ENCODE peak calls at places on chromosome 18, in six cellular contexts. U is thoracic aorta, L is testis, G is AG04449, H is fibroblast of pulmonary artery, A is tibial artery. I is an unnamed sample.

GRCh38 chr18:49898421-49898820 is 85.1 kb upstream of the ACAA2 start:
- DNase-seq in U (no peak), L (peak), G (peak), H (peak), A (no peak), I (peak)

GRCh38 chr18:24942144-24942543 is 409.8 kb downstream of the ZNF521 start:
- DNase-seq in U (no peak), L (no peak), G (no peak), H (no peak), A (no peak), I (no peak)

GRCh38 chr18:24014986-24015896 is 687 bp downstream of the TTC39C start:
- DNase-seq in U (no peak), L (peak), G (no peak), H (peak), A (peak), I (peak)

GRCh38 chr18:11304900-11305299 is 155.5 kb upstream of the PIEZO2 start:
- DNase-seq in U (no peak), L (no peak), G (no peak), H (no peak), A (no peak), I (no peak)

GRCh38 chr18:25370391-25370790 is 18.4 kb upstream of the ZNF521 start:
- DNase-seq in U (no peak), L (no peak), G (no peak), H (no peak), A (no peak), I (no peak)

GRCh38 chr18:25630682-25631081 is 278.7 kb upstream of the ZNF521 start:
- DNase-seq in U (no peak), L (no peak), G (no peak), H (no peak), A (no peak), I (no peak)

GRCh38 chr18:75818336-75818735 is 390.8 kb upstream of the SMIM21 start:
- DNase-seq in U (no peak), L (no peak), G (no peak), H (no peak), A (no peak), I (no peak)

GRCh38 chr18:12006488-12006840 is 25.2 kb downstream of the IMPA2 start:
- DNase-seq in U (no peak), L (no peak), G (no peak), H (no peak), A (no peak), I (no peak)

GRCh38 chr18:58302811-58303210 is 258.8 kb downstream of the NEDD4L start:
- DNase-seq in U (no peak), L (no peak), G (no peak), H (no peak), A (no peak), I (no peak)

GRCh38 chr18:74251297-74252031 is 40.3 kb downstream of the CYB5A start:
- DNase-seq in U (no peak), L (no peak), G (no peak), H (peak), A (no peak), I (peak)

GRCh38 chr18:34153711-34154110 is 71.0 kb downstream of the NOL4 start:
- DNase-seq in U (no peak), L (no peak), G (no peak), H (peak), A (no peak), I (no peak)

GRCh38 chr18:28439870-28440269 is 262.9 kb upstream of the CDH2 start:
- DNase-seq in U (no peak), L (no peak), G (no peak), H (peak), A (no peak), I (no peak)

GRCh38 chr18:39205565-39205964 is 1640.0 kb upstream of the CELF4 start:
- DNase-seq in U (no peak), L (no peak), G (no peak), H (no peak), A (no peak), I (peak)

GRCh38 chr18:58216071-58216471 is 172.0 kb downstream of the NEDD4L start:
- DNase-seq in U (no peak), L (peak), G (no peak), H (no peak), A (no peak), I (no peak)

GRCh38 chr18:38174594-38174993 is 609.0 kb upstream of the CELF4 start:
- DNase-seq in U (no peak), L (no peak), G (no peak), H (no peak), A (no peak), I (no peak)

GRCh38 chr18:29188760-29189159 is 1011.8 kb upstream of the CDH2 start:
- DNase-seq in U (no peak), L (no peak), G (no peak), H (no peak), A (no peak), I (no peak)

GRCh38 chr18:7059276-7059675 is 58.3 kb downstream of the LAMA1 start:
- DNase-seq in U (no peak), L (no peak), G (no peak), H (no peak), A (no peak), I (no peak)

GRCh38 chr18:55321268-55322175 is 266.5 kb downstream of the TCF4 start:
- DNase-seq in U (peak), L (peak), G (no peak), H (peak), A (peak), I (peak)

GRCh38 chr18:36808681-36809080 is 20.1 kb downstream of the TPGS2 start:
- DNase-seq in U (no peak), L (no peak), G (peak), H (peak), A (no peak), I (peak)

GRCh38 chr18:64134044-64134757 is 14.7 kb downstream of the LINC00305 start:
- DNase-seq in U (no peak), L (no peak), G (no peak), H (no peak), A (no peak), I (no peak)

GRCh38 chr18:32049393-32050161 is 31.0 kb downstream of the RNF125 start:
- DNase-seq in U (no peak), L (no peak), G (no peak), H (no peak), A (peak), I (no peak)

GRCh38 chr18:2656237-2657042 is 914 bp downstream of the SMCHD1 start:
- DNase-seq in U (no peak), L (peak), G (no peak), H (peak), A (peak), I (no peak)

GRCh38 chr18:22342625-22343024 is 75.1 kb downstream of the CTAGE1 start:
- DNase-seq in U (no peak), L (no peak), G (no peak), H (peak), A (no peak), I (no peak)

GRCh38 chr18:73980289-73980979 is 167.2 kb downstream of the FBXO15 start:
- DNase-seq in U (no peak), L (peak), G (no peak), H (peak), A (no peak), I (no peak)

GRCh38 chr18:52236134-52236533 is 103.9 kb upstream of the DCC start:
- DNase-seq in U (no peak), L (no peak), G (peak), H (peak), A (no peak), I (no peak)

GRCh38 chr18:79916546-79917350 is 34.7 kb downstream of the SLC66A2 start:
- DNase-seq in U (no peak), L (peak), G (no peak), H (no peak), A (peak), I (no peak)

GRCh38 chr18:43596106-43596712 is 318.9 kb upstream of the SYT4 start:
- DNase-seq in U (no peak), L (no peak), G (no peak), H (peak), A (no peak), I (no peak)

GRCh38 chr18:65363911-65364632 is 386.7 kb upstream of the CDH7 start:
- DNase-seq in U (no peak), L (no peak), G (no peak), H (no peak), A (no peak), I (no peak)

GRCh38 chr18:73249030-73249429 is 381.2 kb upstream of the NETO1 start:
- DNase-seq in U (no peak), L (no peak), G (no peak), H (no peak), A (no peak), I (no peak)

GRCh38 chr18:62788111-62788510 is 72.8 kb downstream of the PHLPP1 start:
- DNase-seq in U (no peak), L (no peak), G (no peak), H (no peak), A (no peak), I (no peak)
- H3K4me3 ChIP-seq in U (no peak), L (no peak), G (no peak), H (no peak), A (no peak), I (no peak)

GRCh38 chr18:45739268-45739667 is 15.3 kb downstream of the SLC14A1 start:
- DNase-seq in U (no peak), L (no peak), G (no peak), H (no peak), A (no peak), I (no peak)
- H3K4me3 ChIP-seq in U (no peak), L (no peak), G (no peak), H (no peak), A (no peak), I (no peak)

GRCh38 chr18:46297124-46297523 is 192.9 kb downstream of the HAUS1 start:
- DNase-seq in U (no peak), L (no peak), G (no peak), H (no peak), A (no peak), I (no peak)

GRCh38 chr18:46296656-46297055 is 192.5 kb downstream of the HAUS1 start:
- DNase-seq in U (no peak), L (no peak), G (no peak), H (no peak), A (no peak), I (no peak)

GRCh38 chr18:46297621-46298020 is 193.4 kb downstream of the HAUS1 start:
- DNase-seq in U (no peak), L (no peak), G (no peak), H (no peak), A (no peak), I (no peak)

GRCh38 chr18:46299465-46300004 is 195.3 kb downstream of the HAUS1 start:
- DNase-seq in U (no peak), L (no peak), G (no peak), H (no peak), A (no peak), I (no peak)

GRCh38 chr18:46298511-46298910 is 194.3 kb downstream of the HAUS1 start:
- DNase-seq in U (no peak), L (no peak), G (no peak), H (no peak), A (peak), I (no peak)
- H3K4me3 ChIP-seq in U (no peak), L (no peak), G (no peak), H (no peak), A (no peak), I (no peak)

DNA sequence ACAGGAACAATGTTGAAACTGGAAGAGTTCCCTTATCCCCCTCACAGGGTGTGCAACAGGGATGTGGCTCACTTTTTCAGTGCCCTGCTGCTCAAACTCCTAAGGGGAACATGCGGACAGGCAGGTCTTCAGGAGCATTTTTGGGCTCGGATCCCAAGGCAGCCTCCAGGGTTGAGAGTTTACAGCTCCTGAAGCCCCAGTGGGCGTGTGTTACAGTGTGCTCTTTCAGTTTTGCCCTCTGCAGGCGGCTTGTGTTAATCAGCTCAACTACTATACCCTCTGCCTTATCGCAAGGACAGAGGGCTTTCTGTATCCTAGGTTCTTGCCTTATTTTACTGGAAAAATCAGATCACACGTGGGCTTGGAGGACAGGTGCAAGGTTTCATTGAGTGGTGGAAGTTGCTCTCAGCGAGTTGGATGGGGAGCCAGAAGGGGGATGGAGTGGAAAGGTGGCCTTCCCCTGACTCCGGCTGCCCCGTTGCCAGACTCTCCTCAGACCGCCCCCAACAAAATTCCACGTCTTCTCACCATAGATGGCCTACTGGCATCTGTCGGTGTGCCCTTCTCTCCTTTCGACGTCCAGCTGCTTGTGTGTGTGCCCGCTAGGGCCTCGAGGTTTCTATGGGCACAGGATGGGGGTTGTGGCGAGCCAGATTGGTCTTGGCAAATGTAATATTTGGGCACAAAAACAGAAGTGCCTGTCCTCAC is 541.9 kb downstream of the TMX3 start:
- DNase-seq in U (no peak), L (no peak), G (no peak), H (no peak), A (no peak), I (no peak)
- H3K4me3 ChIP-seq in U (no peak), L (no peak), G (no peak), H (no peak), A (no peak), I (no peak)

GRCh38 chr18:9139400-9140039 is 2.9 kb downstream of the ANKRD12 start:
- DNase-seq in U (no peak), L (no peak), G (no peak), H (no peak), A (no peak), I (no peak)
- H3K4me3 ChIP-seq in U (peak), L (no peak), G (no peak), H (no peak), A (peak), I (no peak)

DNA sequence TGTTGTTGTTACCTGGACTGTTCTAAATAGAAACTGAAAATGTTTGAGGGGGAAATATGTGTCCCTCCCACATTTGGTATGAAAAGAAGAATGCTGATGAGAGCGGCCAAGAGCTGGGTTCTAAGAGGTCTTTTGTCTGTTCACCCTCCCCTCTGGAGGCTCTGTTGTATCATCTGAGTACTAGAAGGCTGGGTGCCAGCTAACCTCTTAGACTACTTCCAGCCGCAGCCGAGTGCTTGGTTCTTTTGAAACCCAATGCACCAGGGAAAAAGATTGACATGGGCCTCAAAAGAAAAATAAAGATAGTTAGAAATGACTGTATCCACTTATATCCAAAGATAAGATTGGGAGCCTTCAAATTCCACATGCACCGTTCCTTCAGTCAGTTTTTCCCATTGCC is 255.9 kb downstream of the TXNL1 start:
- DNase-seq in U (no peak), L (peak), G (no peak), H (peak), A (no peak), I (no peak)
- H3K4me3 ChIP-seq in U (no peak), L (no peak), G (no peak), H (no peak), A (no peak), I (no peak)

DNA sequence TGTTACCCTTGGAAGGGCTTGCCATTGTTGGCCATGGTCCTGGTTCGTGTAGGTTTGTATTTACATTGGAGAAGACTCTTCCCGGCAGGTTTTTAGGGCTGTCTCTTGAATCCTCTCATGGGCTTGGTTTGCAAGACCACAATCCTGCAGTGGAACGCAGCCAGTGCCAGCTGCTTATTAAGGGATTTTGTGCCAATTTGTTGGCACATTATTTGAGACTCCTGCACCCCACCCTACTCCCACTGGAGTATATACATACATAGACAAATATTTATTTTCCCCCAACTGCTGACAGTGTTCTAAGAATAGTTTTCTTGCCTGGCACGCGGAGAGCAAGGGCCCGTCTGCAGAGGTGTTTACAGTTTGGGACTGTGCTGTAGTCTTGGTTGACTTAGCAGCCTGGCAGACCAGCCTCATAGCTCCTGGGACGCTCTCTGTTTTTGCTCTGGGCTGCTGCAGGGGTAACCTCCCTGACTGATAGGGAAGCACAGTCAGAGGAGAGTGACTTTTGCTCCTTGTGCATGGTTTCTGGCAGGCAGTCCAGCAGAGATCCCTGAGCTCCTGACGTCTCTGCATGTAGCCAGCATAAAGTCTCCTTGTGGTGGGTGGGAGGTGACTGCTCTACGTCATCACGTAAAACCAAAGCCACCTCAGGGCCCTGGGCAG is 1.9 kb downstream of the LDLRAD4 start:
- DNase-seq in U (no peak), L (no peak), G (no peak), H (no peak), A (peak), I (no peak)
- H3K4me3 ChIP-seq in U (peak), L (no peak), G (no peak), H (no peak), A (peak), I (no peak)

GRCh38 chr18:10099539-10100140 is 185.8 kb downstream of the VAPA start:
- DNase-seq in U (no peak), L (no peak), G (no peak), H (no peak), A (no peak), I (no peak)

GRCh38 chr18:10100236-10100635 is 186.4 kb downstream of the VAPA start:
- DNase-seq in U (no peak), L (no peak), G (no peak), H (no peak), A (no peak), I (no peak)

GRCh38 chr18:10101293-10101701 is 187.5 kb downstream of the VAPA start:
- DNase-seq in U (no peak), L (peak), G (no peak), H (peak), A (peak), I (no peak)

GRCh38 chr18:10101729-10102128 is 187.9 kb downstream of the VAPA start:
- DNase-seq in U (no peak), L (no peak), G (no peak), H (no peak), A (no peak), I (no peak)
- H3K4me3 ChIP-seq in U (peak), L (no peak), G (no peak), H (no peak), A (no peak), I (no peak)